ENCODE peak calls at places on chromosomes 3 and 15, in five cellular contexts. One of them, this sample, is unnamed.

GRCh38 chr3:147410126-147410517 is 957 bp downstream of the ZIC1 start:
- DNase-seq in kidney: peak
- DNase-seq in fibroblast of mammary gland: no peak
- DNase-seq in astrocyte of the cerebellum: no peak
- DNase-seq in H1: no peak
- DNase-seq in this sample: no peak

GRCh38 chr3:176293277-176293676 is 904.0 kb downstream of the TBL1XR1 start:
- DNase-seq in kidney: no peak
- DNase-seq in H1: no peak
- DNase-seq in astrocyte of the cerebellum: no peak
- DNase-seq in fibroblast of mammary gland: no peak
- DNase-seq in this sample: no peak

GRCh38 chr3:172074578-172074977 is 35.2 kb downstream of the FNDC3B start:
- DNase-seq in astrocyte of the cerebellum: no peak
- DNase-seq in H1: no peak
- DNase-seq in kidney: no peak
- DNase-seq in fibroblast of mammary gland: peak
- DNase-seq in this sample: no peak

GRCh38 chr15:30953731-30954378 is 37.6 kb downstream of the MTMR10 start:
- DNase-seq in H1: no peak
- DNase-seq in kidney: peak
- DNase-seq in fibroblast of mammary gland: peak
- DNase-seq in astrocyte of the cerebellum: no peak
- DNase-seq in this sample: peak

GRCh38 chr3:4736284-4736861 is 242.9 kb upstream of the BHLHE40 start:
- DNase-seq in kidney: peak
- DNase-seq in fibroblast of mammary gland: peak
- DNase-seq in H1: no peak
- DNase-seq in astrocyte of the cerebellum: no peak
- DNase-seq in this sample: no peak

GRCh38 chr15:40549894-40550293 is 14.9 kb downstream of the CCDC32 start:
- DNase-seq in fibroblast of mammary gland: no peak
- DNase-seq in H1: no peak
- DNase-seq in kidney: no peak
- DNase-seq in astrocyte of the cerebellum: no peak
- DNase-seq in this sample: no peak

GRCh38 chr15:63555520-63555919 is 41.7 kb upstream of the FBXL22 start:
- DNase-seq in H1: no peak
- DNase-seq in kidney: no peak
- DNase-seq in fibroblast of mammary gland: no peak
- DNase-seq in astrocyte of the cerebellum: no peak
- DNase-seq in this sample: no peak

GRCh38 chr3:117103645-117104044 is 394.1 kb downstream of the TUSC7 start:
- DNase-seq in kidney: no peak
- DNase-seq in fibroblast of mammary gland: no peak
- DNase-seq in H1: no peak
- DNase-seq in astrocyte of the cerebellum: no peak
- DNase-seq in this sample: no peak

GRCh38 chr15:52143862-52144261 is 31.3 kb upstream of the BCL2L10 start:
- DNase-seq in kidney: no peak
- DNase-seq in fibroblast of mammary gland: peak
- DNase-seq in astrocyte of the cerebellum: no peak
- DNase-seq in H1: no peak
- DNase-seq in this sample: peak

GRCh38 chr3:52834871-52835501 is at the start of gene MUSTN1:
- DNase-seq in kidney: peak
- DNase-seq in fibroblast of mammary gland: peak
- DNase-seq in H1: no peak
- DNase-seq in astrocyte of the cerebellum: no peak
- DNase-seq in this sample: no peak

GRCh38 chr3:30232142-30232541 is 374.3 kb upstream of the TGFBR2 start:
- DNase-seq in fibroblast of mammary gland: peak
- DNase-seq in astrocyte of the cerebellum: peak
- DNase-seq in H1: no peak
- DNase-seq in kidney: no peak
- DNase-seq in this sample: no peak

GRCh38 chr15:83119968-83120581 is 12.6 kb downstream of the TM6SF1 start:
- DNase-seq in H1: no peak
- DNase-seq in kidney: peak
- DNase-seq in astrocyte of the cerebellum: no peak
- DNase-seq in fibroblast of mammary gland: no peak
- DNase-seq in this sample: no peak

GRCh38 chr3:65604863-65605526 is 433.7 kb downstream of the MAGI1 start:
- DNase-seq in astrocyte of the cerebellum: peak
- DNase-seq in fibroblast of mammary gland: peak
- DNase-seq in H1: no peak
- DNase-seq in kidney: no peak
- DNase-seq in this sample: peak

GRCh38 chr3:65597952-65598413 is 440.7 kb downstream of the MAGI1 start:
- DNase-seq in fibroblast of mammary gland: no peak
- DNase-seq in H1: peak
- DNase-seq in astrocyte of the cerebellum: no peak
- DNase-seq in kidney: peak
- DNase-seq in this sample: no peak

GRCh38 chr3:65597225-65597951 is 441.3 kb downstream of the MAGI1 start:
- DNase-seq in kidney: peak
- DNase-seq in fibroblast of mammary gland: no peak
- DNase-seq in H1: peak
- DNase-seq in astrocyte of the cerebellum: no peak
- DNase-seq in this sample: no peak

GRCh38 chr3:65603631-65604030 is 435.1 kb downstream of the MAGI1 start:
- DNase-seq in fibroblast of mammary gland: no peak
- DNase-seq in kidney: no peak
- DNase-seq in H1: no peak
- DNase-seq in astrocyte of the cerebellum: no peak
- DNase-seq in this sample: no peak

DNA sequence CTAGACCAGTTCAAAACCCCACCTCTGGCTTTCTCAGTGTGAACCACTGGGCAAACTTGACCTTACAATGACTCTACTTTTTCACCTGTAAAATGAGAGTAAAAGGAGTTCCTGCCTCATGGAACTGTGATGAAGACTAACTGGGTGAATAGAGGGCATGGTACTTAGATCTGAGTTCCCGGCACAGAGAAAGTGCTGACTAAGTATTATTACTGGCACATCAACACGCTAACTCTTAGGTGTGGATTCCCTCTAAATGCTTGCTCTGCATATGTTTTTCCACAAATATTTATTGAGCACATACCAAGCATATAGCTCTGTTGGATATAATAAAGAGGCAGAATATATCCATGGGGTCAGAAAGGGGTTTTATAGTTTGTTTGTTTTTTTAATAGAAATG is 437.8 kb downstream of the MAGI1 start:
- DNase-seq in H1: no peak
- DNase-seq in fibroblast of mammary gland: no peak
- DNase-seq in astrocyte of the cerebellum: no peak
- DNase-seq in kidney: no peak
- DNase-seq in this sample: no peak
- H3K4me3 ChIP-seq in H1: no peak
- H3K4me3 ChIP-seq in fibroblast of mammary gland: no peak
- H3K4me3 ChIP-seq in astrocyte of the cerebellum: no peak
- H3K4me3 ChIP-seq in kidney: no peak
- H3K4me3 ChIP-seq in this sample: no peak

GRCh38 chr3:183980408-183980807 is 37.3 kb downstream of the ABCC5 start:
- DNase-seq in kidney: no peak
- DNase-seq in fibroblast of mammary gland: peak
- DNase-seq in H1: no peak
- DNase-seq in astrocyte of the cerebellum: no peak
- DNase-seq in this sample: no peak
- TF ChIP-seq CTCF in kidney: no peak
- TF ChIP-seq CTCF in fibroblast of mammary gland: no peak
- TF ChIP-seq CTCF in H1: no peak
- TF ChIP-seq CTCF in astrocyte of the cerebellum: no peak
- TF ChIP-seq CTCF in this sample: no peak

GRCh38 chr3:76310059-76310458 is 524.7 kb upstream of the ZNF717 start:
- DNase-seq in fibroblast of mammary gland: no peak
- DNase-seq in H1: no peak
- DNase-seq in astrocyte of the cerebellum: no peak
- DNase-seq in kidney: no peak
- DNase-seq in this sample: no peak
- H3K4me3 ChIP-seq in fibroblast of mammary gland: no peak
- H3K4me3 ChIP-seq in H1: no peak
- H3K4me3 ChIP-seq in astrocyte of the cerebellum: no peak
- H3K4me3 ChIP-seq in kidney: no peak
- H3K4me3 ChIP-seq in this sample: no peak

GRCh38 chr3:150528359-150528797 is 17.9 kb downstream of the SERP1 start:
- DNase-seq in fibroblast of mammary gland: peak
- DNase-seq in astrocyte of the cerebellum: no peak
- DNase-seq in H1: no peak
- DNase-seq in kidney: no peak
- DNase-seq in this sample: no peak
- TF ChIP-seq CTCF in fibroblast of mammary gland: peak
- TF ChIP-seq CTCF in astrocyte of the cerebellum: no peak
- TF ChIP-seq CTCF in H1: no peak
- TF ChIP-seq CTCF in kidney: no peak
- TF ChIP-seq CTCF in this sample: peak

DNA sequence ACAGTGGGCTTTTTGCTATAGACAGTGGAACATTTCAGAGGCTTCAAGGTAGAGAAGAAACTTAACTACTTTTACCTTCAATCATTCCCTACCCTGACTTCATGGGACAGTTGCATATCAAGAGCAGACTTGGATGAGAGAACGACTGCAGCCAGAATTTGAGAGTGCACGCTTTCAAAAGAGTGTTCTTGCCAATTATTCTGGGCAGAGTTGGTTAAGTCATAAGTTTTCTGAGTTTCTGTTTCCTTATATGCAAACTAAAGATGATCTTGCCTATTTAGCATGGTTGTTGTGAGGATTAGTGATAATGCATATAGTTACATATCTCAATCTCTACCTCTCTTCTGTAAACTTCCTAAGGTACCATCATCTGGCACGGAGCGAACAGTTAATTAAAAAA is 7.6 kb downstream of the SLC9A9 start:
- DNase-seq in astrocyte of the cerebellum: no peak
- DNase-seq in fibroblast of mammary gland: no peak
- DNase-seq in kidney: no peak
- DNase-seq in H1: no peak
- DNase-seq in this sample: no peak
- H3K4me3 ChIP-seq in astrocyte of the cerebellum: no peak
- H3K4me3 ChIP-seq in fibroblast of mammary gland: no peak
- H3K4me3 ChIP-seq in kidney: no peak
- H3K4me3 ChIP-seq in H1: no peak
- H3K4me3 ChIP-seq in this sample: no peak

DNA sequence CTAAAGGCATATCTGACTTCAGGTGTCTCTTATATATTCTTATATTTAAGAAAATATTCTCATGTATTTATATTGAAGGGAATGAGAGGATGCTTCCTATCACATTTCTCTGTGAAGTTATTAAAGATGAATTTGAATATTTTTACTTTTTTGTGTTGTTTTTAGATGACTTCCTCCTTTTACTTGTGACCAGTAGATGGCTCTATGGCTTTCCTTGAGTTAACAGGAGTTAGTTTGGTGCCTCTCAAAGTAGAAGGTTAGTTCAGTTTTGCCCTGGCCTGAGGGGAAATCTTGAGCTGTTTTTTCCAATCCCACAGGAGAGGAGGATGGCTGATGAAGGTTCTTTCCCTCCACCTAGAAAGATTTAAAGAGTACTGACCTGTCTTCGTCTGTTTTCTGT is 80.7 kb downstream of the SQOR start:
- DNase-seq in fibroblast of mammary gland: peak
- DNase-seq in kidney: no peak
- DNase-seq in astrocyte of the cerebellum: no peak
- DNase-seq in H1: no peak
- DNase-seq in this sample: no peak
- TF ChIP-seq CTCF in fibroblast of mammary gland: peak
- TF ChIP-seq CTCF in kidney: no peak
- TF ChIP-seq CTCF in astrocyte of the cerebellum: peak
- TF ChIP-seq CTCF in H1: peak
- TF ChIP-seq CTCF in this sample: peak

DNA sequence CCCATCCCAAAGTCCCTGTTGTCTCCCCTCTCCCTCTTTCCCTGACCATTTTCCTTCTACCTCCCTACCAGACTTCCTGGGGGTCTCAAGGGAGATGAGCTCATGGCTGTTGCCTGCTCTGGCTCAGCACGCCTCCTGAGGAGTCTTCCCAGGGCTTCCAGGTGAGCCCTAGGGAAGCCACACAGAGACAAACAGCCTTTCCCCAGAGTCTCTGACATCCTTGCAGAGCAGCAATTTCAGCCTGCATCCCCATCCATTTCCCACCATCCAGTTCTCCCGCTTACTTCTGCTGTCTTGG is 189.2 kb upstream of the LINGO1 start:
- DNase-seq in fibroblast of mammary gland: no peak
- DNase-seq in kidney: no peak
- DNase-seq in astrocyte of the cerebellum: no peak
- DNase-seq in H1: no peak
- DNase-seq in this sample: no peak
- H3K4me3 ChIP-seq in fibroblast of mammary gland: no peak
- H3K4me3 ChIP-seq in kidney: no peak
- H3K4me3 ChIP-seq in astrocyte of the cerebellum: no peak
- H3K4me3 ChIP-seq in H1: no peak
- H3K4me3 ChIP-seq in this sample: no peak

DNA sequence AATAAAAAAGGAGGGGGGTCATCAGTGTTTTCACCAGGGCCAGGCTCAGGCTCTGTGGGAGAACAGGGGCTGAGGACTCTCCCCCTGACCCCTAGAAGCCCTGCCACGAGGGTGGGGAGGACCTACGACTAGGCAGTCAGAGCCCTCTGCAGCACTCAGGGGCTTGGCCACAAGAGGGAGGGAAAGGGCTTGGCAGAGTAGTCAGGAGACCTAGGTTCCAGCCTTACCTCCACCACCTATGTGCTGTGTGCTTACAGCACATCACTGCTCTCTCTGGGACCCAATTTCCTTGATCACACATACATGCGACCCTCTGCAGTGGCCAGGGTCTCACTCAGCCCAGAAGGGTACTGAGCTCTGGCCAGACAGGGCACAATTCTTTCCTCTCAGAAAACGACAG is 16.3 kb upstream of the SKIC8 start:
- DNase-seq in astrocyte of the cerebellum: no peak
- DNase-seq in kidney: peak
- DNase-seq in H1: peak
- DNase-seq in fibroblast of mammary gland: no peak
- DNase-seq in this sample: no peak
- TF ChIP-seq CTCF in astrocyte of the cerebellum: peak
- TF ChIP-seq CTCF in kidney: no peak
- TF ChIP-seq CTCF in H1: peak
- TF ChIP-seq CTCF in fibroblast of mammary gland: no peak
- TF ChIP-seq CTCF in this sample: peak

This sample was measured in epithelial cell of proximal tubule.